ENCODE peak calls at places on chromosomes 6 and 20, in four cellular contexts. L is stimulated activated CD4-positive, alpha-beta T cell treated with anti-CD3 and anti-CD28 coated beads, Interleukin-15, amount 100 ng/mL, for 24 hours; G is activated CD8-positive, alpha-beta T cell treated with anti-CD3 and anti-CD28 coated beads, Interleukin-2, amount 10 ng/mL, durations not matched to agents 7 days and 5 days; T is left lung. H is an unnamed sample.

GRCh38 chr6:101126501-101126900 is 245.4 kb upstream of the ASCC3 start:
- DNase-seq in L (no peak), G (no peak), T (no peak), H (no peak)

GRCh38 chr6:106997392-106998257 is 23.1 kb upstream of the CD24 start:
- DNase-seq in L (peak), G (peak), T (no peak), H (peak)

GRCh38 chr20:50346372-50347347 is 156.0 kb downstream of the CEBPB start:
- DNase-seq in L (peak), G (no peak), T (peak), H (peak)

GRCh38 chr6:33213166-33213988 is 5.1 kb downstream of the RING1 start:
- DNase-seq in L (peak), G (no peak), T (no peak), H (no peak)

GRCh38 chr6:81293896-81294295 is 458.6 kb downstream of the TENT5A start:
- DNase-seq in L (no peak), G (no peak), T (no peak), H (no peak)

GRCh38 chr20:6613280-6613861 is 154.1 kb upstream of the BMP2 start:
- DNase-seq in L (no peak), G (no peak), T (no peak), H (no peak)

GRCh38 chr6:67210450-67210849 is 1424.6 kb upstream of the ADGRB3 start:
- DNase-seq in L (no peak), G (no peak), T (no peak), H (no peak)

GRCh38 chr6:131955192-131955591 is 4.0 kb upstream of the CCN2 start:
- DNase-seq in L (no peak), G (no peak), T (no peak), H (no peak)

GRCh38 chr20:25278636-25279361 is 30.9 kb downstream of the PYGB start:
- DNase-seq in L (peak), G (no peak), T (peak), H (no peak)

GRCh38 chr20:47789081-47789998 is 4.1 kb upstream of the SULF2 start:
- DNase-seq in L (no peak), G (no peak), T (no peak), H (no peak)

GRCh38 chr6:30489081-30490030 is at the start of gene HLA-E:
- DNase-seq in L (peak), G (peak), T (peak), H (peak)

GRCh38 chr20:46122071-46122470 is 4.0 kb downstream of the CD40 start:
- DNase-seq in L (no peak), G (no peak), T (no peak), H (no peak)